ENCODE peak calls at places on chromosomes 2 and 18, in four cellular contexts. L is HepG2, O is HEK293T, I is GM12878. C is an unnamed sample.

GRCh38 chr18:986071-986470 is 81.4 kb downstream of the ADCYAP1 start:
- DNase-seq in L (no peak), I (no peak), O (no peak), C (no peak)

GRCh38 chr2:228048838-228049490 is 132.5 kb downstream of the SPHKAP start:
- DNase-seq in I (no peak), L (peak), O (peak), C (no peak)

GRCh38 chr2:102082591-102083586 is 59.7 kb upstream of the IL1R1 start:
- DNase-seq in I (peak), O (no peak), L (peak), C (no peak)

GRCh38 chr18:1585881-1586488 is 681.3 kb downstream of the ADCYAP1 start:
- DNase-seq in L (peak), O (peak), I (peak), C (peak)

GRCh38 chr2:46480562-46480961 is 1.2 kb downstream of the TMEM247 start:
- DNase-seq in O (no peak), L (no peak), I (no peak), C (no peak)

GRCh38 chr2:150110548-150110947 is 376.9 kb downstream of the RND3 start:
- DNase-seq in L (no peak), I (no peak), O (no peak), C (no peak)

GRCh38 chr2:239326831-239327535 is 73.8 kb downstream of the HDAC4 start:
- DNase-seq in L (no peak), O (no peak), I (no peak), C (no peak)

GRCh38 chr2:9336209-9336533 is 87.2 kb downstream of the ITGB1BP1 start:
- DNase-seq in O (peak), I (peak), L (peak), C (no peak)

GRCh38 chr18:13369353-13369752 is 150.8 kb downstream of the LDLRAD4 start:
- DNase-seq in L (no peak), O (no peak), I (no peak), C (no peak)

GRCh38 chr2:203225423-203226039 is 13.3 kb upstream of the CYP20A1 start:
- DNase-seq in L (peak), I (no peak), O (no peak), C (no peak)

GRCh38 chr2:51812138-51812866 is 780.4 kb upstream of the NRXN1 start:
- DNase-seq in O (no peak), L (no peak), I (no peak), C (no peak)

GRCh38 chr2:25586726-25587144 is 86.6 kb downstream of the DTNB start:
- DNase-seq in O (no peak), L (no peak), I (peak), C (no peak)

GRCh38 chr18:26549103-26549485 is 741 bp upstream of the KCTD1 start:
- DNase-seq in O (peak), I (no peak), L (no peak), C (no peak)

GRCh38 chr2:233252227-233252626 is 754 bp downstream of the ATG16L1 start:
- DNase-seq in O (no peak), I (no peak), L (no peak), C (no peak)

GRCh38 chr2:176500921-176501320 is 231.7 kb downstream of the MTX2 start:
- DNase-seq in O (no peak), L (no peak), I (no peak), C (no peak)

GRCh38 chr18:22349317-22349898 is 68.3 kb downstream of the CTAGE1 start:
- DNase-seq in I (no peak), L (no peak), O (no peak), C (no peak)

GRCh38 chr2:121527009-121527682 is 3.5 kb upstream of the RNU4ATAC start:
- DNase-seq in O (no peak), L (no peak), I (no peak), C (no peak)

GRCh38 chr18:23822590-23823385 is 133.5 kb downstream of the LAMA3 start:
- DNase-seq in L (no peak), O (no peak), I (no peak), C (no peak)

GRCh38 chr2:143473206-143473605 is 344.0 kb downstream of the ARHGAP15 start:
- DNase-seq in I (no peak), O (no peak), L (no peak), C (no peak)

GRCh38 chr18:63676526-63676925 is 14.8 kb upstream of the SERPINB3 start:
- DNase-seq in L (no peak), I (no peak), O (peak), C (no peak)

GRCh38 chr2:224835405-224835804 is 119.2 kb upstream of the CCDC195 start:
- DNase-seq in O (no peak), L (no peak), I (no peak), C (no peak)

GRCh38 chr2:224836263-224836662 is 120.1 kb upstream of the CCDC195 start:
- DNase-seq in L (no peak), O (no peak), I (no peak), C (no peak)

GRCh38 chr2:224838335-224838734 is 122.2 kb upstream of the CCDC195 start:
- DNase-seq in O (no peak), I (no peak), L (no peak), C (no peak)

GRCh38 chr2:224837066-224837465 is 120.9 kb upstream of the CCDC195 start:
- DNase-seq in O (no peak), I (no peak), L (no peak), C (no peak)

DNA sequence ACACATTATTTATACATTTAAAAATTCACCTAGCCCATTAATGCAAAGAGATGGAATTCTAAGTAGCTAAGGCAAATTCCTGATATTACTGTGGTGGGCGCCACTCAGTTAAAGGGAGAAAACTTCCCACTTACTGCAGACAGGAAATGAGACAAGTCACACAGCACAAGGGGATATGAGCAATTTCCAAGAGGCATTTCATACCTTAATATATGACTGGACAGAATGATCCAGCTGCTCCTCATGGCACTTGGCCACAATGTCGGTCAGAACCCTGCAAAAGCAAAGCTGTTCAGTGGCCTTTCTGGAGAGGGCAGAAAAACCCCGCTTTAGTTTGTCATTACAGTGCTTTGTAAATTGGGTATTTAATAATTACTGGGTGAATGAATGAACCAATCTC is 121.4 kb upstream of the CCDC195 start:
- DNase-seq in L (no peak), I (no peak), O (no peak), C (no peak)
- TF ChIP-seq TARDBP in L (no peak), I (no peak), O (no peak), C (no peak)

DNA sequence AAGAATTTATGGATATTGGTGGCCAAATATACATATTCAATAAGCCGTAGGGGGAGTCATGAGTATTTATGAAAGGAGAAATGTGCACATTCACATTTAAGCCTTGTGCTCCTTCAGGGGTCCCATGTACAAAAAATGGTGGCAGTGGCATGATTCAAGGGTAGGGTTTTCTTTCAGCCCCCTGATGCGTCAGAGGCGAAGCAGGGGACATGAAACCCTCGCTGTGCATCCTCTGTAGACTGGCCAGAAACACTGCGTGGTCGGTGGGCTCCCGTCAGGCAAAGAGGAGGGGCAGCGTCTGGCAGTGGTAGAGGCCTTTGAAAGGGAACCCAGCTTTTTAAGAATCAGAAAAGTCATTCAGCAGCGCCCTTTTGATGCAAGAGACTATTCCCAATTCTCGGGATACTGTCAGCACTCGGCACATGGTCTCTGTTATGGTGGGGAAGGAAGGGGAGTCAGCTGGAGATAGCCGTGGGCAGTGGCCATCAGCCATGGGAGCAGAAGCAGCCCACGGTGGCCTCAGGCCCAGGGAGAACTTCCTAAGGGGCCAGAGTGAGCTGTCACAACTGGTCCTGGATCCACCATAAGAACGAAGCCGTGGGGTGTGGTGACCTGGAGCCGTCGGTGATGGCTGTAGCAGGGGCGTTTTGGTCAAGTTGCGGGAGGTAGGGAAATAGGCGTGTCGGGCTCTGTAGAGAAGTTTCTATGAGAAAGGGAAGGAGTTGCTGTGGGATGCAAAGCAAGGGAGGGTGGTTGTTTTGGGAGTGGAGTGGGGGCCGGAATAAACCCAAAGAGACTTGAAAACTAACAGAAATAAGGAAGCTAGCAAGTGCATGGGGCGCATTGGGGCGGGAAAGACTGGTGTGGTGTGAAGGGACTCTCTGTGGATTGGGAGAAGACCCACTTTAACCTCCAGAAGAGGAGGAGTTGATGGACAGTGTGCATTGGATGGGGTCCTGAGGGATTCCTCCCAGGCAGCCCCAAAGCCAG is 95.6 kb downstream of the SH3BP4 start:
- DNase-seq in L (no peak), I (no peak), O (no peak), C (no peak)
- TF ChIP-seq TARDBP in L (no peak), I (no peak), O (no peak), C (no peak)

GRCh38 chr2:43405829-43406228 is 179.4 kb upstream of the ZFP36L2 start:
- DNase-seq in O (no peak), I (no peak), L (no peak), C (no peak)
- TF ChIP-seq TARDBP in O (no peak), I (no peak), L (no peak), C (no peak)

GRCh38 chr18:9434240-9434701 is 41.0 kb upstream of the RALBP1 start:
- DNase-seq in O (no peak), L (no peak), I (no peak), C (no peak)
- TF ChIP-seq TARDBP in O (no peak), L (no peak), I (no peak), C (no peak)

GRCh38 chr2:100244881-100245605 is 77.3 kb downstream of the LONRF2 start:
- DNase-seq in I (no peak), O (no peak), L (no peak), C (no peak)
- TF ChIP-seq TARDBP in I (no peak), O (no peak), L (no peak), C (no peak)

GRCh38 chr18:48133675-48134251 is 203.3 kb upstream of the SMAD2 start:
- DNase-seq in I (no peak), L (no peak), O (no peak), C (no peak)
- TF ChIP-seq TARDBP in I (no peak), L (no peak), O (no peak), C (no peak)

GRCh38 chr2:146227395-146228393 is 1617.1 kb upstream of the ACVR2A start:
- DNase-seq in O (no peak), I (no peak), L (no peak), C (no peak)
- TF ChIP-seq TARDBP in O (no peak), I (no peak), L (no peak), C (no peak)

C was measured in K562.